ENCODE peak calls at places on chromosomes 6 and 20, in seven cellular contexts. One of them, this sample, is unnamed.

GRCh38 chr20:23644159-23644558 is 6.4 kb upstream of the CST3 start:
- DNase-seq in fibroblast of mammary gland: no peak
- DNase-seq in fibroblast of pulmonary artery: no peak
- DNase-seq in AML-193: no peak
- DNase-seq in GM06990: no peak
- DNase-seq in B cell: no peak
- DNase-seq in hepatic stellate cell: no peak
- DNase-seq in this sample: no peak

GRCh38 chr20:2140561-2140960 is 38.9 kb downstream of the STK35 start:
- DNase-seq in hepatic stellate cell: no peak
- DNase-seq in fibroblast of mammary gland: peak
- DNase-seq in GM06990: no peak
- DNase-seq in B cell: no peak
- DNase-seq in AML-193: no peak
- DNase-seq in fibroblast of pulmonary artery: peak
- DNase-seq in this sample: no peak

GRCh38 chr6:112117554-112117953 is 30.2 kb downstream of the FAM229B start:
- DNase-seq in fibroblast of mammary gland: peak
- DNase-seq in AML-193: peak
- DNase-seq in fibroblast of pulmonary artery: peak
- DNase-seq in hepatic stellate cell: peak
- DNase-seq in GM06990: no peak
- DNase-seq in B cell: no peak
- DNase-seq in this sample: no peak

GRCh38 chr20:16596991-16597390 is 23.7 kb upstream of the KIF16B start:
- DNase-seq in fibroblast of pulmonary artery: no peak
- DNase-seq in GM06990: no peak
- DNase-seq in fibroblast of mammary gland: no peak
- DNase-seq in B cell: no peak
- DNase-seq in AML-193: no peak
- DNase-seq in hepatic stellate cell: no peak
- DNase-seq in this sample: no peak

GRCh38 chr20:49615401-49616153 is 47.6 kb upstream of the PTGIS start:
- DNase-seq in fibroblast of pulmonary artery: no peak
- DNase-seq in fibroblast of mammary gland: no peak
- DNase-seq in AML-193: no peak
- DNase-seq in GM06990: no peak
- DNase-seq in hepatic stellate cell: no peak
- DNase-seq in B cell: no peak
- DNase-seq in this sample: no peak

GRCh38 chr6:70412797-70413113 is 553 bp upstream of the FAM135A start:
- DNase-seq in fibroblast of pulmonary artery: no peak
- DNase-seq in GM06990: no peak
- DNase-seq in hepatic stellate cell: no peak
- DNase-seq in B cell: no peak
- DNase-seq in AML-193: no peak
- DNase-seq in fibroblast of mammary gland: no peak
- DNase-seq in this sample: no peak

GRCh38 chr6:53179961-53180651 is 31.5 kb upstream of the GCM1 start:
- DNase-seq in fibroblast of pulmonary artery: peak
- DNase-seq in B cell: peak
- DNase-seq in hepatic stellate cell: peak
- DNase-seq in AML-193: no peak
- DNase-seq in fibroblast of mammary gland: peak
- DNase-seq in GM06990: no peak
- DNase-seq in this sample: no peak

GRCh38 chr20:2542361-2542760 is 6.0 kb downstream of the TMC2 start:
- DNase-seq in fibroblast of mammary gland: no peak
- DNase-seq in AML-193: no peak
- DNase-seq in hepatic stellate cell: no peak
- DNase-seq in GM06990: no peak
- DNase-seq in fibroblast of pulmonary artery: no peak
- DNase-seq in B cell: no peak
- DNase-seq in this sample: no peak

GRCh38 chr6:113701552-113702254 is 155.4 kb upstream of the MARCKS start:
- DNase-seq in hepatic stellate cell: no peak
- DNase-seq in fibroblast of pulmonary artery: peak
- DNase-seq in B cell: no peak
- DNase-seq in AML-193: no peak
- DNase-seq in fibroblast of mammary gland: no peak
- DNase-seq in GM06990: no peak
- DNase-seq in this sample: no peak

GRCh38 chr20:9532069-9532809 is 17.8 kb downstream of the LAMP5 start:
- DNase-seq in B cell: no peak
- DNase-seq in hepatic stellate cell: no peak
- DNase-seq in fibroblast of mammary gland: no peak
- DNase-seq in GM06990: no peak
- DNase-seq in AML-193: no peak
- DNase-seq in fibroblast of pulmonary artery: no peak
- DNase-seq in this sample: no peak

GRCh38 chr6:70686548-70687133 is 19.0 kb downstream of the SMAP1 start:
- DNase-seq in AML-193: peak
- DNase-seq in B cell: no peak
- DNase-seq in GM06990: no peak
- DNase-seq in fibroblast of pulmonary artery: peak
- DNase-seq in hepatic stellate cell: peak
- DNase-seq in fibroblast of mammary gland: peak
- DNase-seq in this sample: no peak

GRCh38 chr6:162344935-162345599 is 382.5 kb downstream of the PRKN start:
- DNase-seq in B cell: no peak
- DNase-seq in hepatic stellate cell: no peak
- DNase-seq in GM06990: no peak
- DNase-seq in fibroblast of pulmonary artery: peak
- DNase-seq in AML-193: no peak
- DNase-seq in fibroblast of mammary gland: peak
- DNase-seq in this sample: no peak

GRCh38 chr6:164502838-164503237 is 806.6 kb downstream of the C6orf118 start:
- DNase-seq in AML-193: no peak
- DNase-seq in fibroblast of pulmonary artery: no peak
- DNase-seq in fibroblast of mammary gland: no peak
- DNase-seq in GM06990: peak
- DNase-seq in hepatic stellate cell: no peak
- DNase-seq in B cell: no peak
- DNase-seq in this sample: peak

GRCh38 chr6:9532621-9533557 is 882.0 kb downstream of the TFAP2A start:
- DNase-seq in AML-193: no peak
- DNase-seq in B cell: no peak
- DNase-seq in fibroblast of pulmonary artery: peak
- DNase-seq in fibroblast of mammary gland: peak
- DNase-seq in GM06990: no peak
- DNase-seq in hepatic stellate cell: no peak
- DNase-seq in this sample: no peak

GRCh38 chr6:149127212-149127611 is 190.3 kb upstream of the TAB2 start:
- DNase-seq in hepatic stellate cell: no peak
- DNase-seq in fibroblast of pulmonary artery: peak
- DNase-seq in fibroblast of mammary gland: peak
- DNase-seq in B cell: no peak
- DNase-seq in GM06990: no peak
- DNase-seq in AML-193: no peak
- DNase-seq in this sample: peak

GRCh38 chr6:30687659-30688431 is 1.4 kb upstream of the PPP1R18 start:
- DNase-seq in fibroblast of mammary gland: peak
- DNase-seq in GM06990: peak
- DNase-seq in hepatic stellate cell: no peak
- DNase-seq in B cell: no peak
- DNase-seq in fibroblast of pulmonary artery: peak
- DNase-seq in AML-193: no peak
- DNase-seq in this sample: no peak

GRCh38 chr6:14876778-14877613 is 368.9 kb upstream of the JARID2 start:
- DNase-seq in AML-193: peak
- DNase-seq in B cell: peak
- DNase-seq in fibroblast of mammary gland: peak
- DNase-seq in hepatic stellate cell: peak
- DNase-seq in fibroblast of pulmonary artery: peak
- DNase-seq in GM06990: peak
- DNase-seq in this sample: peak

GRCh38 chr6:135503703-135504475 is 6.3 kb upstream of the AHI1 start:
- DNase-seq in fibroblast of mammary gland: no peak
- DNase-seq in hepatic stellate cell: no peak
- DNase-seq in AML-193: no peak
- DNase-seq in fibroblast of pulmonary artery: no peak
- DNase-seq in GM06990: no peak
- DNase-seq in B cell: no peak
- DNase-seq in this sample: no peak

GRCh38 chr20:38127011-38127621 is 38.0 kb downstream of the TGM2 start:
- DNase-seq in fibroblast of mammary gland: peak
- DNase-seq in B cell: no peak
- DNase-seq in fibroblast of pulmonary artery: peak
- DNase-seq in hepatic stellate cell: peak
- DNase-seq in GM06990: no peak
- DNase-seq in AML-193: no peak
- DNase-seq in this sample: no peak

GRCh38 chr20:10696650-10697049 is 22.9 kb upstream of the JAG1 start:
- DNase-seq in fibroblast of mammary gland: no peak
- DNase-seq in GM06990: peak
- DNase-seq in hepatic stellate cell: no peak
- DNase-seq in B cell: no peak
- DNase-seq in AML-193: peak
- DNase-seq in fibroblast of pulmonary artery: no peak
- DNase-seq in this sample: no peak

GRCh38 chr6:3337521-3338350 is 79.0 kb downstream of the PSMG4 start:
- DNase-seq in hepatic stellate cell: peak
- DNase-seq in AML-193: no peak
- DNase-seq in B cell: no peak
- DNase-seq in fibroblast of mammary gland: no peak
- DNase-seq in fibroblast of pulmonary artery: peak
- DNase-seq in GM06990: no peak
- DNase-seq in this sample: no peak

GRCh38 chr6:36915599-36915998 is 29.8 kb downstream of the C6orf89 start:
- DNase-seq in GM06990: no peak
- DNase-seq in AML-193: no peak
- DNase-seq in B cell: no peak
- DNase-seq in fibroblast of mammary gland: no peak
- DNase-seq in hepatic stellate cell: no peak
- DNase-seq in fibroblast of pulmonary artery: no peak
- DNase-seq in this sample: no peak

GRCh38 chr6:158475344-158476302 is 84.3 kb upstream of the TMEM181 start:
- DNase-seq in AML-193: no peak
- DNase-seq in GM06990: peak
- DNase-seq in fibroblast of pulmonary artery: peak
- DNase-seq in hepatic stellate cell: no peak
- DNase-seq in fibroblast of mammary gland: peak
- DNase-seq in B cell: no peak
- DNase-seq in this sample: peak

GRCh38 chr20:46954490-46955038 is 59.9 kb downstream of the EYA2 start:
- DNase-seq in hepatic stellate cell: peak
- DNase-seq in GM06990: no peak
- DNase-seq in AML-193: no peak
- DNase-seq in fibroblast of mammary gland: peak
- DNase-seq in B cell: no peak
- DNase-seq in fibroblast of pulmonary artery: peak
- DNase-seq in this sample: no peak

GRCh38 chr20:36572701-36573102 is 695 bp upstream of the TGIF2 start:
- DNase-seq in GM06990: no peak
- DNase-seq in B cell: peak
- DNase-seq in fibroblast of pulmonary artery: no peak
- DNase-seq in AML-193: no peak
- DNase-seq in fibroblast of mammary gland: peak
- DNase-seq in hepatic stellate cell: no peak
- DNase-seq in this sample: no peak

GRCh38 chr6:97177905-97178304 is 105.1 kb downstream of the MMS22L start:
- DNase-seq in hepatic stellate cell: no peak
- DNase-seq in B cell: no peak
- DNase-seq in fibroblast of pulmonary artery: peak
- DNase-seq in AML-193: no peak
- DNase-seq in GM06990: no peak
- DNase-seq in fibroblast of mammary gland: no peak
- DNase-seq in this sample: no peak

GRCh38 chr6:55567558-55567957 is 11.4 kb downstream of the HMGCLL1 start:
- DNase-seq in fibroblast of pulmonary artery: no peak
- DNase-seq in hepatic stellate cell: no peak
- DNase-seq in B cell: no peak
- DNase-seq in AML-193: no peak
- DNase-seq in fibroblast of mammary gland: no peak
- DNase-seq in GM06990: no peak
- DNase-seq in this sample: no peak

GRCh38 chr6:34953084-34954025 is 64.3 kb downstream of the ANKS1A start:
- DNase-seq in B cell: no peak
- DNase-seq in fibroblast of mammary gland: peak
- DNase-seq in hepatic stellate cell: peak
- DNase-seq in AML-193: no peak
- DNase-seq in GM06990: no peak
- DNase-seq in fibroblast of pulmonary artery: peak
- DNase-seq in this sample: no peak

GRCh38 chr20:45070932-45071632 is 29.8 kb downstream of the KCNS1 start:
- DNase-seq in hepatic stellate cell: no peak
- DNase-seq in fibroblast of pulmonary artery: peak
- DNase-seq in GM06990: no peak
- DNase-seq in B cell: no peak
- DNase-seq in AML-193: no peak
- DNase-seq in fibroblast of mammary gland: peak
- DNase-seq in this sample: no peak

GRCh38 chr6:119147101-119148053 is 68.9 kb upstream of the FAM184A start:
- DNase-seq in AML-193: peak
- DNase-seq in GM06990: peak
- DNase-seq in hepatic stellate cell: peak
- DNase-seq in fibroblast of pulmonary artery: peak
- DNase-seq in fibroblast of mammary gland: peak
- DNase-seq in B cell: no peak
- DNase-seq in this sample: peak

GRCh38 chr6:149499066-149499465 is 14.3 kb upstream of the ZC3H12D start:
- DNase-seq in GM06990: no peak
- DNase-seq in fibroblast of pulmonary artery: peak
- DNase-seq in fibroblast of mammary gland: peak
- DNase-seq in AML-193: no peak
- DNase-seq in hepatic stellate cell: peak
- DNase-seq in B cell: no peak
- DNase-seq in this sample: peak

GRCh38 chr6:68724054-68724453 is 89.0 kb downstream of the ADGRB3 start:
- DNase-seq in hepatic stellate cell: no peak
- DNase-seq in B cell: no peak
- DNase-seq in AML-193: no peak
- DNase-seq in GM06990: no peak
- DNase-seq in fibroblast of pulmonary artery: no peak
- DNase-seq in fibroblast of mammary gland: no peak
- DNase-seq in this sample: no peak

GRCh38 chr20:56409521-56409920 is 2.5 kb upstream of the CASS4 start:
- DNase-seq in fibroblast of mammary gland: peak
- DNase-seq in hepatic stellate cell: no peak
- DNase-seq in GM06990: no peak
- DNase-seq in fibroblast of pulmonary artery: peak
- DNase-seq in B cell: no peak
- DNase-seq in AML-193: peak
- DNase-seq in this sample: no peak

GRCh38 chr6:129114992-129115391 is 232.1 kb downstream of the LAMA2 start:
- DNase-seq in hepatic stellate cell: no peak
- DNase-seq in fibroblast of mammary gland: no peak
- DNase-seq in GM06990: no peak
- DNase-seq in AML-193: no peak
- DNase-seq in B cell: no peak
- DNase-seq in fibroblast of pulmonary artery: peak
- DNase-seq in this sample: no peak

GRCh38 chr20:8082999-8083398 is 49.1 kb upstream of the PLCB1 start:
- DNase-seq in GM06990: no peak
- DNase-seq in fibroblast of mammary gland: peak
- DNase-seq in fibroblast of pulmonary artery: peak
- DNase-seq in hepatic stellate cell: no peak
- DNase-seq in AML-193: peak
- DNase-seq in B cell: no peak
- DNase-seq in this sample: no peak

GRCh38 chr20:6473197-6473596 is 294.3 kb upstream of the BMP2 start:
- DNase-seq in GM06990: no peak
- DNase-seq in fibroblast of mammary gland: peak
- DNase-seq in B cell: no peak
- DNase-seq in fibroblast of pulmonary artery: peak
- DNase-seq in hepatic stellate cell: no peak
- DNase-seq in AML-193: peak
- DNase-seq in this sample: no peak

GRCh38 chr6:155791186-155791585 is 335.5 kb upstream of the NOX3 start:
- DNase-seq in GM06990: no peak
- DNase-seq in AML-193: no peak
- DNase-seq in fibroblast of mammary gland: no peak
- DNase-seq in hepatic stellate cell: no peak
- DNase-seq in B cell: no peak
- DNase-seq in fibroblast of pulmonary artery: no peak
- DNase-seq in this sample: no peak

GRCh38 chr6:35973670-35974222 is 50.7 kb downstream of the SLC26A8 start:
- DNase-seq in hepatic stellate cell: no peak
- DNase-seq in AML-193: no peak
- DNase-seq in B cell: no peak
- DNase-seq in fibroblast of pulmonary artery: no peak
- DNase-seq in fibroblast of mammary gland: no peak
- DNase-seq in GM06990: peak
- DNase-seq in this sample: no peak

This sample was measured in retinal pigment epithelial cell.